ENCODE peak calls at places on chromosomes 13 and 19, in nine cellular contexts. N is LoVo; P is stimulated activated CD4-positive, alpha-beta T cell treated with anti-CD3 and anti-CD28 coated beads, Interleukin-12 subunit alpha, Interleukin-12 subunit beta, amount 100 ng/mL, for 24 hours; C is iris pigment epithelial cell; R is activated CD4-positive, alpha-beta T cell treated with anti-CD3 and anti-CD28 coated beads, Interleukin-2, amount 50 U/mL, for 48 hours; X is sigmoid colon; K is HAP-1; F is CD4-positive, alpha-beta memory T cell; H is CD8-positive, alpha-beta T cell. D is an unnamed sample.

GRCh38 chr19:58034476-58034790 is 608 bp downstream of the ZSCAN1 start:
- DNase-seq in N (no peak), P (no peak), C (no peak), R (no peak), X (no peak), K (no peak), F (no peak), H (no peak), D (no peak)

GRCh38 chr13:79749985-79750551 is 269.1 kb downstream of the NDFIP2 start:
- DNase-seq in N (peak), P (no peak), C (peak), R (no peak), X (peak), K (no peak), F (no peak), H (no peak), D (no peak)

GRCh38 chr19:51784109-51784785 is 10.7 kb upstream of the FPR3 start:
- DNase-seq in N (no peak), P (no peak), C (no peak), R (no peak), X (no peak), K (no peak), F (no peak), H (no peak), D (no peak)

GRCh38 chr13:97437729-97438128 is 3.8 kb downstream of the RAP2A start:
- DNase-seq in N (no peak), P (no peak), C (no peak), R (no peak), X (no peak), K (no peak), F (no peak), H (no peak), D (no peak)

GRCh38 chr13:51223284-51224270 is 1.4 kb downstream of the FAM124A start:
- DNase-seq in N (no peak), P (no peak), C (no peak), R (no peak), X (no peak), K (peak), F (no peak), H (no peak), D (no peak)

GRCh38 chr19:35269425-35270117 is 809 bp downstream of the USF2 start:
- DNase-seq in N (peak), P (peak), C (peak), R (peak), X (peak), K (peak), F (peak), H (peak), D (peak)

GRCh38 chr19:1424182-1424955 is 13.8 kb upstream of the RPS15 start:
- DNase-seq in N (no peak), P (no peak), C (no peak), R (no peak), X (no peak), K (no peak), F (no peak), H (no peak), D (no peak)

GRCh38 chr19:40089462-40089861 is 1.3 kb downstream of the ZNF780A start:
- DNase-seq in N (no peak), P (no peak), C (peak), R (no peak), X (no peak), K (no peak), F (peak), H (no peak), D (no peak)

GRCh38 chr13:110014719-110015118 is 228.3 kb upstream of the IRS2 start:
- DNase-seq in N (no peak), P (no peak), C (no peak), R (no peak), X (no peak), K (no peak), F (no peak), H (no peak), D (no peak)

GRCh38 chr13:111530137-111530536 is 209.7 kb downstream of the TEX29 start:
- DNase-seq in N (no peak), P (no peak), C (no peak), R (no peak), X (no peak), K (no peak), F (no peak), H (no peak), D (no peak)

GRCh38 chr19:6617374-6617773 is 26.4 kb upstream of the CD70 start:
- DNase-seq in N (no peak), P (no peak), C (no peak), R (no peak), X (no peak), K (no peak), F (no peak), H (no peak), D (no peak)

GRCh38 chr13:37492741-37493514 is 105.6 kb downstream of the POSTN start:
- DNase-seq in N (no peak), P (no peak), C (peak), R (no peak), X (no peak), K (no peak), F (no peak), H (no peak), D (no peak)

GRCh38 chr19:18633321-18633720 is 3.5 kb upstream of the KLHL26 start:
- DNase-seq in N (no peak), P (no peak), C (no peak), R (no peak), X (no peak), K (no peak), F (no peak), H (no peak), D (no peak)

GRCh38 chr13:98746968-98747367 is 5.5 kb downstream of the SLC15A1 start:
- DNase-seq in N (peak), P (no peak), C (peak), R (no peak), X (no peak), K (no peak), F (no peak), H (no peak), D (no peak)